ENCODE peak calls at places on chromosomes 5 and 9, in four cellular contexts. One of them, this sample, is unnamed.
A peak's percentile ranks its signal among the peaks of the same experiment; 100 is the strongest.

GRCh38 chr5:167785896-167786295 is 505.5 kb upstream of the WWC1 start:
- DNase-seq in H1: no peak
- DNase-seq in ovary: no peak
- DNase-seq in tibial nerve: no peak
- DNase-seq in this sample: no peak

GRCh38 chr9:36163049-36163839 is 5.9 kb upstream of the CCIN start:
- DNase-seq in tibial nerve: no peak
- DNase-seq in H1: peak; percentile 85
- DNase-seq in ovary: peak; percentile 95
- DNase-seq in this sample: peak; percentile 53

GRCh38 chr5:129973716-129974426 is 69.6 kb downstream of the CHSY3 start:
- DNase-seq in tibial nerve: no peak
- DNase-seq in H1: no peak
- DNase-seq in ovary: no peak
- DNase-seq in this sample: no peak

GRCh38 chr9:122800066-122801060 is at the start of gene OR1K1:
- DNase-seq in tibial nerve: no peak
- DNase-seq in H1: no peak
- DNase-seq in ovary: no peak
- DNase-seq in this sample: peak; percentile 50

GRCh38 chr5:151031554-151031953 is 11.2 kb downstream of the GPX3 start:
- DNase-seq in ovary: no peak
- DNase-seq in tibial nerve: no peak
- DNase-seq in H1: no peak
- DNase-seq in this sample: no peak

GRCh38 chr5:104353371-104353770 is 790.8 kb upstream of the NUDT12 start:
- DNase-seq in tibial nerve: no peak
- DNase-seq in ovary: no peak
- DNase-seq in H1: no peak
- DNase-seq in this sample: no peak

GRCh38 chr5:150589791-150590601 is 50.5 kb upstream of the SYNPO start:
- DNase-seq in H1: no peak
- DNase-seq in ovary: peak; percentile 90
- DNase-seq in tibial nerve: peak; percentile 57
- DNase-seq in this sample: no peak

GRCh38 chr9:105510024-105510423 is 47.9 kb upstream of the FKTN start:
- DNase-seq in ovary: no peak
- DNase-seq in tibial nerve: no peak
- DNase-seq in H1: no peak
- DNase-seq in this sample: no peak

GRCh38 chr5:103211858-103212500 is 46.6 kb upstream of the MACIR start:
- DNase-seq in H1: no peak
- DNase-seq in tibial nerve: no peak
- DNase-seq in ovary: no peak
- DNase-seq in this sample: no peak

GRCh38 chr9:89882876-89883275 is 278.1 kb downstream of the GADD45G start:
- DNase-seq in tibial nerve: no peak
- DNase-seq in ovary: no peak
- DNase-seq in H1: peak; percentile 26
- DNase-seq in this sample: no peak

GRCh38 chr9:135336722-135337490 is 142.7 kb upstream of the PPP1R26 start:
- DNase-seq in H1: peak; percentile 41
- DNase-seq in tibial nerve: no peak
- DNase-seq in ovary: no peak
- DNase-seq in this sample: peak; percentile 27

GRCh38 chr5:110361501-110361900 is 365.0 kb downstream of the TMEM232 start:
- DNase-seq in tibial nerve: no peak
- DNase-seq in ovary: no peak
- DNase-seq in H1: no peak
- DNase-seq in this sample: no peak

GRCh38 chr5:140295414-140295813 is 7.5 kb downstream of the PFDN1 start:
- DNase-seq in ovary: no peak
- DNase-seq in tibial nerve: peak; percentile 70
- DNase-seq in H1: no peak
- DNase-seq in this sample: no peak

GRCh38 chr9:37026085-37026935 is 7.8 kb downstream of the PAX5 start:
- DNase-seq in tibial nerve: no peak
- DNase-seq in ovary: no peak
- DNase-seq in H1: peak; percentile 77
- DNase-seq in this sample: peak; percentile 82

GRCh38 chr5:139038618-139039305 is 159.4 kb downstream of the SIL1 start:
- DNase-seq in ovary: no peak
- DNase-seq in tibial nerve: no peak
- DNase-seq in H1: peak; percentile 42
- DNase-seq in this sample: no peak

GRCh38 chr5:176530983-176531901 is 6.0 kb downstream of the RNF44 start:
- DNase-seq in H1: no peak
- DNase-seq in tibial nerve: no peak
- DNase-seq in ovary: peak; percentile 52
- DNase-seq in this sample: no peak

GRCh38 chr5:122263352-122264030 is 48.5 kb upstream of the SNCAIP start:
- DNase-seq in tibial nerve: no peak
- DNase-seq in H1: no peak
- DNase-seq in ovary: no peak
- DNase-seq in this sample: no peak

GRCh38 chr5:21154526-21154925 is 1166.5 kb upstream of the CDH18 start:
- DNase-seq in ovary: no peak
- DNase-seq in H1: no peak
- DNase-seq in tibial nerve: no peak
- DNase-seq in this sample: no peak

GRCh38 chr5:168457542-168457941 is 28.7 kb upstream of the RARS1 start:
- DNase-seq in ovary: no peak
- DNase-seq in H1: no peak
- DNase-seq in tibial nerve: no peak
- DNase-seq in this sample: no peak

GRCh38 chr9:69549310-69550202 is 122.6 kb downstream of the APBA1 start:
- DNase-seq in tibial nerve: peak; percentile 19
- DNase-seq in ovary: no peak
- DNase-seq in H1: no peak
- DNase-seq in this sample: no peak

GRCh38 chr5:145981612-145982571 is 45.5 kb downstream of the SH3RF2 start:
- DNase-seq in tibial nerve: no peak
- DNase-seq in ovary: no peak
- DNase-seq in H1: no peak
- DNase-seq in this sample: peak; percentile 51

GRCh38 chr9:117413346-117414219 is 1.3 kb downstream of the ASTN2 start:
- DNase-seq in ovary: no peak
- DNase-seq in H1: peak; percentile 74
- DNase-seq in tibial nerve: no peak
- DNase-seq in this sample: no peak

GRCh38 chr9:124047106-124047716 is 35.6 kb downstream of the LHX2 start:
- DNase-seq in tibial nerve: no peak
- DNase-seq in H1: no peak
- DNase-seq in ovary: no peak
- DNase-seq in this sample: no peak

GRCh38 chr5:137491121-137491520 is 8.0 kb downstream of the SPOCK1 start:
- DNase-seq in H1: no peak
- DNase-seq in tibial nerve: no peak
- DNase-seq in ovary: no peak
- DNase-seq in this sample: no peak

GRCh38 chr9:82363666-82364065 is 375.1 kb downstream of the SPATA31D1 start:
- DNase-seq in tibial nerve: no peak
- DNase-seq in ovary: no peak
- DNase-seq in H1: no peak
- DNase-seq in this sample: no peak
- TF ChIP-seq EP300 in tibial nerve: no peak
- TF ChIP-seq EP300 in ovary: no peak
- TF ChIP-seq EP300 in H1: no peak
- TF ChIP-seq EP300 in this sample: no peak

DNA sequence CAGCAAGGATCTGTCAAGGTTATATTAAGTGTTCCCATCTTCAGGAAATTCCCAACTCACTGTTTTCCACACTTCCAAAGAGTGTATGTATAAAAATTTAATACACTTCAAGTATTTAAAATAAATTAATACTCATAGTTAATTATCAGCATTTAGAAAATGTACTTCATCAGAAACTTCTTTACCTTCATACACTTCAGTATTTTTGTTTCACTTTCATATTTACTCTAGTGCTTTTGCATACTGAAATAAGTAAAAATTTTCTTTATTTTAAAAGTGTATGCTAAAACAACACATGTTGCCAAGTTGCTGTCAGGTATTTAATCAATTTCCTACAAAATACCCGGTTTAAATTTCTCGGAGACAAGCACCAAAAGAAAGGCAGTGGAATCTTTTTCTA is 16.5 kb downstream of the RICTOR start:
- DNase-seq in tibial nerve: no peak
- DNase-seq in H1: no peak
- DNase-seq in ovary: no peak
- DNase-seq in this sample: no peak
- H3K4me3 ChIP-seq in tibial nerve: no peak overlapping the region
- H3K4me3 ChIP-seq in H1: no peak overlapping the region
- H3K4me3 ChIP-seq in ovary: no peak overlapping the region
- H3K4me3 ChIP-seq in this sample: peak overlapping the region; percentile 39

GRCh38 chr9:115035872-115036612 is 81.9 kb downstream of the TNC start:
- DNase-seq in H1: no peak
- DNase-seq in tibial nerve: peak; percentile 26
- DNase-seq in ovary: no peak
- DNase-seq in this sample: no peak
- TF ChIP-seq EP300 in H1: no peak
- TF ChIP-seq EP300 in tibial nerve: peak; percentile 69
- TF ChIP-seq EP300 in ovary: no peak
- TF ChIP-seq EP300 in this sample: no peak

GRCh38 chr9:114396558-114397218 is 8.9 kb upstream of the AKNA start:
- DNase-seq in H1: no peak
- DNase-seq in ovary: peak; percentile 73
- DNase-seq in tibial nerve: no peak
- DNase-seq in this sample: peak; percentile 56
- H3K4me3 ChIP-seq in H1: peak overlapping the region; percentile 82
- H3K4me3 ChIP-seq in ovary: peak overlapping the region; percentile 83
- H3K4me3 ChIP-seq in tibial nerve: peak overlapping the region; percentile 72
- H3K4me3 ChIP-seq in this sample: peak overlapping the region; percentile 82

DNA sequence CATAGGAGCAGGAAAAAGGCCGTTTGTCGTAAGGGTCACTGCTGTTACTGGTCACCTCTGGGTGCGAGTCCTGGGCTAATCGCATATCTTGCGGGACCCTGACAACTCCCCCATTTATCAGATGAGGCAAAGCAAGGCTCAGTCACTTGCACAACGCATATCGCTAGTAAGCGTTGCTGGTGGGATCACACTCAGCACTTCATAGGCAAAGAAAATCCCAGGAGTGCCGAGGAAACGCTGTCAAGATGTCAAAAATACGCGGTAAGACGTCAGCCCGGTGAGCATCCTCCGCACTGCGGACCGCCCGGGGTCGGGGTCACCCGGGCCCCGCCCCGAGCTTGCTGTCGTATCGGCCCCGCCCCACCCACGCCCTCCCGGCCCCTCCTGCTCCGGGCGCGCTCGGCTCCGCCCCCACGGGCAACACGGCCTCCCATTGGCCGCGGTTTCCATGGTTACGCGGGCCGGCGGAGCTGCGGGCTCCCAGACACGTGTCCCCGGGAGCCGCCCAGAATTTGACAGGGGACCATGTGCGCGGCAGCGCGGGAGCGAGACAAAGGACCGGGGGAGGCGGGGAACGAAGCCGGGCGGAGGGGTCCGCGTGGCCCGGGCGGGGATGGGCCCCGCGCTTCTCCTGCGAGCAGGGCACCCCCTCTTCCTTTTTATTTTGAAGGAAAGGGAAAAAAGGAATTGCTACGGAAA is 80.2 kb upstream of the IER5L start:
- DNase-seq in ovary: peak; percentile 98
- DNase-seq in H1: peak; percentile 96
- DNase-seq in tibial nerve: peak; percentile 81
- DNase-seq in this sample: peak; percentile 90
- TF ChIP-seq EP300 in ovary: peak; percentile 72
- TF ChIP-seq EP300 in H1: no peak
- TF ChIP-seq EP300 in tibial nerve: peak; percentile 74
- TF ChIP-seq EP300 in this sample: no peak

GRCh38 chr9:96232539-96233241 is 69.3 kb downstream of the HSD17B3 start:
- DNase-seq in H1: no peak
- DNase-seq in tibial nerve: peak; percentile 91
- DNase-seq in ovary: peak; percentile 85
- DNase-seq in this sample: no peak
- H3K4me3 ChIP-seq in H1: no peak overlapping the region
- H3K4me3 ChIP-seq in tibial nerve: no peak overlapping the region
- H3K4me3 ChIP-seq in ovary: no peak overlapping the region
- H3K4me3 ChIP-seq in this sample: no peak overlapping the region

DNA sequence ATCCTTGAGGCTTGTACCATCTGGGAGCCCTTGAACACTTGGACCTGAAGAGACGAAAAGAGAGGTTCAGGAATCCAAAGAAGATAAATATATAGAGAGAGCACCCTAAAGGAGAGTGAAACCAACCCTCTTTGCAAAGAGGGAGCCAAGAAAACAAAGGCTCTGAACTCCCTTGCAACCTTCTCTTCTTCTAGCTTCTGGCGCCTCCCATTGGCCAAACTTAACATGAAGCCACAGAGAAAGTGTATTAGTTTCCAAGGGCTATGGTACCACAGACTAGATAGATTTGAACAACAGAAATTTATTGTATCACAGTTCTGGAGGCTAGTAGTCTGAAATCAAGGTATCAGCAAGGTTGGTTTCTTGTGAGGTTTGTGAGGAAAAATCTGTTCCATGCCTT is 175.1 kb downstream of the HCN1 start:
- DNase-seq in tibial nerve: no peak
- DNase-seq in ovary: no peak
- DNase-seq in H1: peak; percentile 78
- DNase-seq in this sample: no peak
- TF ChIP-seq EP300 in tibial nerve: no peak
- TF ChIP-seq EP300 in ovary: no peak
- TF ChIP-seq EP300 in H1: no peak
- TF ChIP-seq EP300 in this sample: no peak

DNA sequence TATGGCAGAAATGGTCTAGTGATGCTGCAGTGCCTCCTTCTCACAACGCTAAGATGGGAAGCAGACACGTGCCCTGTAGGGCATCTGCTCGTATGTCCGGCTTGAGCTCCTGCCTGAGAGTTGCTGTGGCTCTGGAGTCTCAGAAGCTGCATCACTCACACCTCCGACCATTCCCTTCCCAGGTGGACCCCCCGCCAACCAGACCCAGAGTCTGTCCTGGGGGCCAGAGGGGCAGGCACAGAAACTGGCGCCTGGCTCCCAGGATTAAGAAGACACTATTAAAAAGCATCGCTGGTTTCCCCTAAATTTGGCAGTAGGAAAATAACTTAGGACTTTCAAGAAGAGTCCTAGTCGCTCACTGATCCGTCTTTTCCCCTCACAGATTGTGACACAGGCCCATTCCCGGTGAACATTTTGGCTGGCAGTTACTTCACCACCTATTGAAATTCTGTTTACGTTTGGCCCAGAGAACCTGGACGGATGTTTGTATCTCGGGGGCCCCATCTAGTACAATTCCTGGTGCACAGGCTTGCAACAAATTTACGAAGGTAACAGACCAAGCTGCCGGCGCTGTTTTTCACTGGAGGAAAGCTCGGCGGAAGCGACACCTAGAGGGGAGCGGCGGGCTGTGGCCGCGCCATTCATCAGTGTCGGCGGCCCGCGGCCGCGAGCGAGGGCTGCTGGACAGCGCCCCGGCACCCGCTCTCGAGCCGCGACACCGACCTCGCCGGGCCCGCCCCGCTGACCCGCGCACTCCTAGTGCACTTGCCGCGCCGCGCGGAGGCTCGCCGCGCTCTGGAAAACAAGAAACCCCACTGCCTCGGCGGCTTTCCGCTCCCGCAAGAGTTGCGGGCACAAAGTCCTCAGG is 1.6 kb downstream of the FSTL4 start:
- DNase-seq in ovary: peak; percentile 37
- DNase-seq in tibial nerve: peak; percentile 11
- DNase-seq in H1: peak; percentile 50
- DNase-seq in this sample: peak; percentile 77
- H3K4me3 ChIP-seq in ovary: no peak overlapping the region
- H3K4me3 ChIP-seq in tibial nerve: no peak overlapping the region
- H3K4me3 ChIP-seq in H1: peak overlapping the region; percentile 60
- H3K4me3 ChIP-seq in this sample: no peak overlapping the region

GRCh38 chr5:1480806-1481205 is 35.6 kb upstream of the SLC6A3 start:
- DNase-seq in tibial nerve: no peak
- DNase-seq in H1: no peak
- DNase-seq in ovary: no peak
- DNase-seq in this sample: no peak
- TF ChIP-seq EP300 in tibial nerve: no peak
- TF ChIP-seq EP300 in H1: no peak
- TF ChIP-seq EP300 in ovary: no peak
- TF ChIP-seq EP300 in this sample: no peak

This sample was measured in upper lobe of left lung.